ENCODE peak calls at places on chromosomes 1 and 21, in four cellular contexts. T is A549, M is HepG2, C is GM12878. A is an unnamed sample.

GRCh38 chr1:10511494-10511885 is 36.7 kb downstream of the PEX14 start:
- DNase-seq in C (no peak), T (no peak), M (no peak), A (peak; percentile 57)

GRCh38 chr1:55673416-55673815 is 458.3 kb upstream of the USP24 start:
- DNase-seq in C (no peak), T (no peak), M (no peak), A (no peak)

GRCh38 chr1:162285149-162285561 is 91.5 kb downstream of the SPATA46 start:
- DNase-seq in C (no peak), M (peak; percentile 72), T (no peak), A (no peak)

GRCh38 chr1:88462481-88463261 is 221.4 kb upstream of the PKN2 start:
- DNase-seq in T (peak; percentile 10), M (no peak), C (no peak), A (no peak)

GRCh38 chr21:27026501-27026900 is 59.6 kb upstream of the ADAMTS5 start:
- DNase-seq in M (no peak), T (no peak), C (no peak), A (no peak)

GRCh38 chr1:3545363-3546047 is 65.8 kb downstream of the MEGF6 start:
- DNase-seq in M (no peak), T (no peak), C (no peak), A (no peak)

GRCh38 chr1:31912839-31913239 is 25.3 kb downstream of the PTP4A2 start:
- DNase-seq in T (no peak), M (no peak), C (peak; percentile 43), A (no peak)

GRCh38 chr1:30185809-30186208 is 537.6 kb downstream of the MATN1 start:
- DNase-seq in T (no peak), C (no peak), M (no peak), A (peak; percentile 30)

GRCh38 chr1:47764461-47765046 is 232.6 kb downstream of the TRABD2B start:
- DNase-seq in C (no peak), T (no peak), M (no peak), A (no peak)

GRCh38 chr1:117683571-117684285 is 77.9 kb downstream of the TENT5C start:
- DNase-seq in T (no peak), M (no peak), C (no peak), A (no peak)

GRCh38 chr1:203336097-203336496 is 14.8 kb downstream of the FMOD start:
- DNase-seq in M (no peak), C (no peak), T (no peak), A (no peak)
- TF ChIP-seq CHD4 in M (no peak), C (no peak), T (no peak), A (no peak)

DNA sequence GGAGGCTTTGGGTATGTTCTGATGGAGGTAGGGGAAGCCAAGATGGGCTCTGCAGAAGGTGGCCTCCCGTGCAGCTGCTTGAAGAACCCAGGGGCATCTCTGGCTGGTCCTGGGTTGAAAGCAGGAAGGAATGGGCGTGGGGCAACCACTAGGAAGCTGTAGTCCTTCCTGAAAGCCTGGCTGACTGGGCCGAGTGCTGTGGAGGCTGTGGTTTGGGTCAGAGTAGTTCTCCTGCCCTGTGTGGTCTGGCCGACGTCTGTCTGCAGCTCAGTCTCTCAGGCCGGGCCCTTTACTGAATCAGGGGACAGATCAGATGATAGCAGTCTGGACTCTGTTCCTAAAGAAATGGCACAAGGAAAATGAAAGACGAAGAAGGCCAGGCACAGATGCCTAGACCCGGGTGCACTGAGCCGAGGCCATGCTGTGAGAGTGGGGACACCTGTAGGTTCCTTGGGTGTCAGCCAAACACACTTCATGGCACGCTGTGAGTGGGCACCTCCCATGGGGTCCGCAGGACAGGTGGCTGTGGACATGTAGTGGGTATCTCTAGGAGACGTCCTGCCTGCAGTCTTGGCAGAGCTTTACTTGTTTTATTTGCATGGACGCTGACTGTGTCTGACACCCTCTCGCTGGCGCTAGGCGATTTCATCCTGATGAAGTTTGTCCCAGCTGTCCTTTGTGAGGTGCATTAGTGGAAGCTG is 86.9 kb downstream of the POFUT2 start:
- DNase-seq in M (no peak), C (no peak), T (no peak), A (no peak)
- TF ChIP-seq CHD4 in M (no peak), C (no peak), T (no peak), A (no peak)

DNA sequence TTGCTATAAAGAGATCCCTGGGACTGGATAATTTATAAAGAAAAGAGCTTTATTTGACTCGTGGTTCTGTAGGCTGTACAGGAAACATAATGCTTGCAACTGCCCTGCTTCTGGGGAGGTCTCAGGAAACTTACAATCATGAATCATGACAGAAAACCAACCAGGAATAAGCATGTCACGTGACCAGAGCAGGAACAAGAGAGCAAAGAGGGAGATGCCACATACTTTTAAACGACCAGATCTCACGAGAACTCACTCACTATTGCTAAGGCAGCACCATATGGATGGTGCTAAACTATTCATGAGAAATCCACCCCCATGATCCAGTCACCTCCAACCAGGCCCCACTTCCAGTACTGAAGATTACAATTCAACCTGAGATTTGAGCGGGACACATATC is 49.8 kb upstream of the RCC1 start:
- DNase-seq in T (no peak), M (no peak), C (no peak), A (no peak)
- TF ChIP-seq CHD4 in T (no peak), M (no peak), C (no peak), A (no peak)

GRCh38 chr1:236107121-236107907 is 35.0 kb upstream of the GPR137B start:
- DNase-seq in T (no peak), C (no peak), M (no peak), A (no peak)
- TF ChIP-seq CHD4 in T (no peak), C (no peak), M (no peak), A (no peak)

GRCh38 chr1:7250176-7250575 is 464.9 kb downstream of the CAMTA1 start:
- DNase-seq in T (no peak), C (no peak), M (no peak), A (no peak)

GRCh38 chr1:7248402-7248805 is 463.1 kb downstream of the CAMTA1 start:
- DNase-seq in M (no peak), T (no peak), C (no peak), A (no peak)

GRCh38 chr1:7250826-7251800 is 465.9 kb downstream of the CAMTA1 start:
- DNase-seq in T (no peak), M (no peak), C (no peak), A (no peak)

GRCh38 chr1:7248828-7249227 is 463.6 kb downstream of the CAMTA1 start:
- DNase-seq in M (no peak), C (no peak), T (no peak), A (no peak)

GRCh38 chr1:7249516-7249915 is 464.3 kb downstream of the CAMTA1 start:
- DNase-seq in C (no peak), T (no peak), M (no peak), A (no peak)
- TF ChIP-seq CHD4 in C (no peak), T (no peak), M (no peak), A (no peak)

GRCh38 chr1:38858833-38859560 is 575 bp downstream of the RRAGC start:
- DNase-seq in C (no peak), T (peak; percentile 18), M (peak; percentile 39), A (peak; percentile 57)
- TF ChIP-seq CHD4 in C (no peak), T (no peak), M (peak; percentile 34), A (no peak)